ENCODE peak calls at places on chromosomes 3 and 15, in nine cellular contexts. A is HAP-1; R is colonic mucosa; C is naive thymus-derived CD4-positive, alpha-beta T cell; W is osteoblast; Y is Caco-2; L is left lung; E is Panc1; X is GM23248. B is an unnamed sample. For H3K36me3, the result is how much of the 10 kb centered on the place peaks cover.

GRCh38 chr3:195100903-195101591 is 169.9 kb downstream of the XXYLT1 start:
- DNase-seq in A (no peak), R (no peak), C (no peak), W (peak), Y (no peak), L (peak), E (no peak), X (peak), B (peak)

GRCh38 chr3:141191097-141191749 is 40.4 kb upstream of the PXYLP1 start:
- DNase-seq in A (no peak), R (no peak), C (no peak), W (no peak), Y (no peak), L (no peak), E (no peak), X (peak), B (no peak)

GRCh38 chr15:91055548-91056331 is 33.3 kb upstream of the VPS33B start:
- DNase-seq in A (peak), R (peak), C (peak), W (peak), Y (peak), L (no peak), E (peak), X (peak), B (no peak)

GRCh38 chr15:90201150-90201943 is at the start of gene SEMA4B:
- DNase-seq in A (peak), R (peak), C (peak), W (peak), Y (peak), L (peak), E (no peak), X (peak), B (peak)

GRCh38 chr15:36177590-36178281 is 401.7 kb upstream of the CDIN1 start:
- DNase-seq in A (no peak), R (no peak), C (no peak), W (peak), Y (no peak), L (no peak), E (no peak), X (peak), B (no peak)

GRCh38 chr15:75107905-75108838 is 84.8 kb downstream of the PPCDC start:
- DNase-seq in A (no peak), R (peak), C (no peak), W (peak), Y (no peak), L (peak), E (no peak), X (peak), B (peak)

GRCh38 chr15:70127288-70127746 is 29.6 kb upstream of the TLE3 start:
- DNase-seq in A (peak), R (no peak), C (no peak), W (no peak), Y (no peak), L (no peak), E (no peak), X (no peak), B (no peak)

GRCh38 chr15:79450648-79451047 is 18.5 kb downstream of the MINAR1 start:
- DNase-seq in A (no peak), R (no peak), C (no peak), W (peak), Y (no peak), L (no peak), E (no peak), X (peak), B (no peak)

GRCh38 chr15:58503139-58504027 is 71.6 kb downstream of the LIPC start:
- DNase-seq in A (no peak), R (no peak), C (no peak), W (no peak), Y (no peak), L (no peak), E (no peak), X (no peak), B (no peak)

GRCh38 chr3:154778057-154778456 is 302.1 kb upstream of the MME start:
- DNase-seq in A (no peak), R (no peak), C (no peak), W (no peak), Y (no peak), L (no peak), E (no peak), X (no peak), B (no peak)

GRCh38 chr3:57974796-57975388 is 33.3 kb upstream of the FLNB start:
- DNase-seq in A (no peak), R (no peak), C (no peak), W (peak), Y (peak), L (no peak), E (peak), X (peak), B (no peak)

GRCh38 chr3:37770938-37771918 is 90.5 kb upstream of the CTDSPL start:
- DNase-seq in A (no peak), R (no peak), C (no peak), W (no peak), Y (no peak), L (no peak), E (no peak), X (no peak), B (no peak)

GRCh38 chr3:53083496-53083895 is 37.6 kb upstream of the SFMBT1 start:
- DNase-seq in A (no peak), R (no peak), C (no peak), W (peak), Y (no peak), L (no peak), E (no peak), X (peak), B (no peak)

GRCh38 chr3:127831723-127832172 is 9.4 kb upstream of the MGLL start:
- DNase-seq in A (peak), R (peak), C (no peak), W (no peak), Y (peak), L (peak), E (no peak), X (peak), B (peak)

GRCh38 chr15:52309154-52309548 is 13.5 kb upstream of the MYO5C start:
- DNase-seq in A (no peak), R (no peak), C (no peak), W (no peak), Y (no peak), L (no peak), E (no peak), X (no peak), B (no peak)

GRCh38 chr3:189735913-189736312 is 104.7 kb downstream of the TP63 start:
- DNase-seq in A (no peak), R (no peak), C (no peak), W (no peak), Y (no peak), L (no peak), E (no peak), X (no peak), B (no peak)

GRCh38 chr3:182925330-182925943 is 54.9 kb downstream of the DCUN1D1 start:
- DNase-seq in A (no peak), R (no peak), C (no peak), W (peak), Y (no peak), L (no peak), E (no peak), X (peak), B (no peak)

GRCh38 chr3:71581451-71581980 is 2.0 kb downstream of the FOXP1 start:
- DNase-seq in A (peak), R (peak), C (peak), W (peak), Y (no peak), L (peak), E (no peak), X (peak), B (peak)

GRCh38 chr15:34119291-34119690 is 17.4 kb downstream of the PGBD4 start:
- DNase-seq in A (peak), R (no peak), C (no peak), W (no peak), Y (peak), L (no peak), E (no peak), X (peak), B (no peak)

GRCh38 chr3:43185656-43186375 is 79.9 kb upstream of the POMGNT2 start:
- DNase-seq in A (no peak), R (no peak), C (no peak), W (no peak), Y (no peak), L (no peak), E (no peak), X (peak), B (no peak)

GRCh38 chr3:9411302-9411701 is 13.9 kb downstream of the SETD5 start:
- DNase-seq in A (no peak), R (no peak), C (no peak), W (no peak), Y (no peak), L (no peak), E (no peak), X (no peak), B (no peak)

GRCh38 chr3:69095636-69096035 is 10.9 kb downstream of the ARL6IP5 start:
- DNase-seq in A (no peak), R (no peak), C (peak), W (no peak), Y (no peak), L (no peak), E (no peak), X (no peak), B (no peak)

GRCh38 chr15:39854161-39854560 is 65.9 kb downstream of the GPR176 start:
- DNase-seq in A (no peak), R (no peak), C (no peak), W (no peak), Y (no peak), L (no peak), E (no peak), X (peak), B (no peak)

GRCh38 chr3:3714572-3714971 is 84.7 kb upstream of the LRRN1 start:
- DNase-seq in A (no peak), R (no peak), C (no peak), W (no peak), Y (no peak), L (no peak), E (no peak), X (no peak), B (no peak)

GRCh38 chr3:129592362-129593150 is 13.9 kb downstream of the PLXND1 start:
- DNase-seq in A (peak), R (peak), C (no peak), W (peak), Y (no peak), L (peak), E (no peak), X (peak), B (peak)

GRCh38 chr3:72155391-72156064 is 370.6 kb upstream of the PROK2 start:
- DNase-seq in A (no peak), R (peak), C (no peak), W (peak), Y (no peak), L (no peak), E (peak), X (peak), B (no peak)

GRCh38 chr3:15319575-15319974 is 12.8 kb downstream of the SH3BP5 start:
- DNase-seq in A (peak), R (no peak), C (no peak), W (peak), Y (no peak), L (no peak), E (no peak), X (peak), B (peak)

GRCh38 chr3:197010556-197011351 is 18.9 kb downstream of the MELTF start:
- DNase-seq in A (no peak), R (no peak), C (no peak), W (no peak), Y (no peak), L (peak), E (no peak), X (no peak), B (peak)

GRCh38 chr3:148223266-148223665 is 474.4 kb upstream of the AGTR1 start:
- DNase-seq in A (no peak), R (no peak), C (no peak), W (no peak), Y (no peak), L (no peak), E (no peak), X (peak), B (no peak)

GRCh38 chr3:69444980-69445379 is 59.1 kb upstream of the FRMD4B start:
- DNase-seq in A (no peak), R (no peak), C (no peak), W (no peak), Y (no peak), L (no peak), E (no peak), X (peak), B (no peak)

GRCh38 chr15:101011582-101011981 is 92.4 kb downstream of the LRRK1 start:
- DNase-seq in A (peak), R (no peak), C (no peak), W (peak), Y (no peak), L (no peak), E (no peak), X (no peak), B (no peak)

GRCh38 chr3:104796556-104796955 is 570.2 kb upstream of the ALCAM start:
- DNase-seq in A (no peak), R (no peak), C (no peak), W (no peak), Y (no peak), L (no peak), E (no peak), X (no peak), B (no peak)

GRCh38 chr3:153673853-153674252 is 447.3 kb upstream of the ARHGEF26 start:
- DNase-seq in A (no peak), R (no peak), C (no peak), W (peak), Y (no peak), L (no peak), E (no peak), X (no peak), B (no peak)

GRCh38 chr3:137970914-137971831 is 38.8 kb upstream of the CLDN18 start:
- DNase-seq in A (peak), R (peak), C (peak), W (peak), Y (peak), L (peak), E (no peak), X (peak), B (peak)
- H3K4me3 ChIP-seq in A (no peak), R (no peak), C (no peak), W (no peak), Y (no peak), L (no peak), E (no peak), X (peak), B (no peak)

GRCh38 chr15:38518084-38518483 is 46.5 kb downstream of the RASGRP1 start:
- DNase-seq in A (no peak), R (no peak), C (no peak), W (no peak), Y (no peak), L (no peak), E (no peak), X (no peak), B (no peak)

GRCh38 chr15:38516636-38517035 is 48.0 kb downstream of the RASGRP1 start:
- DNase-seq in A (no peak), R (no peak), C (no peak), W (no peak), Y (no peak), L (no peak), E (no peak), X (no peak), B (no peak)

GRCh38 chr15:38517312-38517711 is 47.3 kb downstream of the RASGRP1 start:
- DNase-seq in A (no peak), R (no peak), C (no peak), W (peak), Y (no peak), L (no peak), E (no peak), X (peak), B (no peak)

GRCh38 chr15:38512901-38513300 is 51.7 kb downstream of the RASGRP1 start:
- DNase-seq in A (no peak), R (no peak), C (no peak), W (no peak), Y (no peak), L (no peak), E (no peak), X (no peak), B (no peak)

DNA sequence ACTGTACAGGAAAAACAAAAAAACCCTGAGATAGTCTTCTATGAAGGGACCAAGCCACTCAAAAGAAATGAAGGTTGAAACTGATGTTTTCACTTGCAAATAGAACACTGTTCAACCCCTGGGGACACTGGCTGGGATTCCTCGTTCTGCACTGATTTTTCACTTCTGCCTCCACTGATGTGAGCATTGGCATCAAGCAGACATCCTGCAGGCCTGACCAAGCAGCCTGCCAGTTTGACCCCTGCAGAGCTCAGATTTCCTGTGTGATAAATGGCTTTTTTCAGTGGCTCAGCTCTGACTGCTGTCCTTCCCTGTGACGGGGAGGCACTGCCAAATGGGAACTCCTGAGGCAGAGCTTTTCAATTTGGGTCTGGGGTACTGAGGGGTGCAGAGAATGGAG is 50.0 kb downstream of the RASGRP1 start:
- DNase-seq in A (no peak), R (no peak), C (no peak), W (no peak), Y (no peak), L (no peak), E (no peak), X (no peak), B (no peak)
- H3K36me3 ChIP-seq in A (under half), R (under half), C (under half), W (under half), Y (under half), L (under half), E (under half), X (under half), B (under half)

DNA sequence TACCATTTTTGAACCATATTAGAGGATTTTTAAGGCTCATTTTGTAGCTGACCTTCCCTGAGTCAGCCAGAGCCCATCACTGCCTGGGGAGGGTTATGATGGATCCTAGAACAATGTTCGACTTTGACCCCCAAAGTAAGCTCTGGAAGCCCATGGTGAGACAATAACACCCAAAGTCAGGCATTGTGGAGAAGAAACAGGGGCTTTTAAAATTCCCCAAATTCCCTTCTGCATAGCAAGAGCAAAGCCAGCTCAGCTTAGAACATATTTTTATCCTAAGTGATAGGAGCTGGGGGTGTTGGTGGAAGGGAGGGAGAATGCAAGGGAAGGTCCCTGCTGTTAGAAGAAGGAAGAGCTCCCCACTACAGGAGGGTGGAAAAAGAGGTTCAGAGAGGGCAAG is 4.0 kb downstream of the ITGA11 start:
- DNase-seq in A (no peak), R (no peak), C (no peak), W (no peak), Y (no peak), L (no peak), E (no peak), X (peak), B (no peak)
- H3K4me3 ChIP-seq in A (no peak), R (no peak), C (no peak), W (peak), Y (no peak), L (no peak), E (no peak), X (peak), B (no peak)

DNA sequence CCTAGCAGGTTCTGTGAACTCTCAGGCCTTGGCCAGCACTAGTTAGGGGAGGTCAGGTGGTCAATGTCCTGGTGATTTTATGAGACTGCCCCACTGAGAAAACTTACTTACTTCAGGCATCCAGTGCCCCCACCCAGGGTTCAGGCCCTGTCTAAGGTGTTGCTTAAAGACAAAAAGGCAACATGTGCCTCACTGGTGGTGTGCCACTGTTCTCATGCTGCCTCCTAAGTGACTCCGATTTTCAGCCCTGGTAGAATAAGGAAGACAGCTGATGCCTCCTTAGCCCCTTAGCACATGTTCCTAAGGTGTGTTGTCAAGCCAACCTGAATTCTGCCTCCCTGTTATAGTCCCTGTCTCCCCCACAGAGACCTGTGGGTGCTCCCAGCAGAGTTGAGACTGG is 5.3 kb downstream of the RBM15B start:
- DNase-seq in A (no peak), R (no peak), C (no peak), W (peak), Y (no peak), L (no peak), E (no peak), X (no peak), B (no peak)
- H3K36me3 ChIP-seq in A (half or more), R (under half), C (under half), W (half or more), Y (under half), L (under half), E (under half), X (under half), B (half or more)

DNA sequence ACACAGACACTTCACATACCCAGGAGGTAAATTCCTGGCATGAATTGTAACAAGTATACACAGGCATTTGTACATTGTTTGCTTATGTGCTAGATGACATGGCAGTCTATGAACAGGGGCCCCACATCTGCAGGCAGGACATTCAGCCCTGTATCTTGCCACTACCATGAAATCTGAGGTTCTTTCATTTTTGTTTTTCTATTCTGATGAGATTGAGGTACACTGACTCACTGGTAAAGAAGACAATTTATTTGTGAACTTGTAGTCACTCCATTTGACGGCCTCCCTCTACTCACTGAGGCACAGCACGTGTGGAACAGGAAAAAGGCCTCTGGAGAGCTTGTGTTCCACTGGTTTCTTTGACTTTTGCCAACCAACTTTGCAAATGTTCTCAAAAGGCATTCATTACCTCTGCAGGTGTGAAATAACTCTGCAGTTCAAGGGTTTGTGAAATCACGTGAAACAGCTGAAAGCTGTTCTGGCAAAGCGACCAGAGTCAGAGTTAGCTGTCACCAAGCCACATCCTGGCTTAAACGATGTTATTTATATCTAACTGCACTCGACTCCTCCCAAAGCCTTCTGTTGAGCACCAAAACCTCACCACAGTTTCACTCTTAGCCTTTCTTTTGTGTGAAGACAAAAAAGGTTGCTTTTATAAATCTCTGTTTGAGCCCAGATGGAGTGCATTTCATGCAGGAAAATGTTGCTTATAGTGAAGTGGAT is 401.4 kb upstream of the CFAP20DC start:
- DNase-seq in A (no peak), R (peak), C (peak), W (no peak), Y (no peak), L (no peak), E (no peak), X (no peak), B (no peak)
- H3K4me3 ChIP-seq in A (no peak), R (no peak), C (peak), W (no peak), Y (no peak), L (no peak), E (no peak), X (no peak), B (no peak)

GRCh38 chr3:167679526-167679925 is 25.8 kb upstream of the WDR49 start:
- DNase-seq in A (no peak), R (no peak), C (no peak), W (no peak), Y (no peak), L (no peak), E (no peak), X (no peak), B (no peak)

GRCh38 chr3:167671878-167672427 is 18.2 kb upstream of the WDR49 start:
- DNase-seq in A (no peak), R (no peak), C (no peak), W (no peak), Y (no peak), L (no peak), E (no peak), X (no peak), B (no peak)

GRCh38 chr3:167673221-167673620 is 19.5 kb upstream of the WDR49 start:
- DNase-seq in A (no peak), R (no peak), C (no peak), W (no peak), Y (no peak), L (no peak), E (no peak), X (no peak), B (no peak)

DNA sequence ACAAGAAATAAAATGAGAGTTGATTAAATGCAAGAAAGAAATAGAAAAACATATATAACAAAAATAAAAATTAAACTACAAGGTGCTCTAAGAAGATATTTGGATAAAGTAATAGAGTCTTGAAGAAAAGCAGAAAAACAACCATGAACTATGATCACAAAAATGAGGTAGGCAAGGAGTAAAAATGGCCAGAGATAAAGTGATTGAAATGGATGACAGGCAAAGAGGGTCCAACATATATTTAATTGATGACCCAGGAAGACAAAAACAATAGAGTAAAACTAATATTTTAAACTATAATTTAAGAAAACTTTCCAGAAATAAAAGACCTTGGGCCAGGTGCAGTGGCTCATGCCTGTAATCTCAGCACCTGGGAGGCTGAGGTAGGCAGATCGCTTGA is 22.1 kb upstream of the WDR49 start:
- DNase-seq in A (no peak), R (no peak), C (no peak), W (no peak), Y (no peak), L (no peak), E (no peak), X (no peak), B (no peak)
- H3K36me3 ChIP-seq in A (under half), R (under half), C (under half), W (under half), Y (under half), L (under half), E (under half), X (under half), B (under half)